ENCODE peak calls at places on chromosomes 13 and 19, in ten cellular contexts. M is bronchial epithelial cell; A is mesendoderm; P is NCI-H774; X is activated CD4-positive, alpha-beta T cell treated with anti-CD3 and anti-CD28 coated beads, Interleukin-2, amount 50 U/mL, for 1 hour; T is thoracic aorta; G is CD4-positive, alpha-beta T cell; W is activated naive CD4-positive, alpha-beta T cell treated with anti-CD3 and anti-CD28 coated beads, Interleukin-2, amount 10 ng/mL, durations not matched to agents 7 days and 5 days; L is effector memory CD4-positive, alpha-beta T cell; E is SK-MEL-5. H is an unnamed sample.

GRCh38 chr19:40355975-40356680 is 7.6 kb downstream of the PLD3 start:
- DNase-seq in E (no peak), M (no peak), T (no peak), G (no peak), P (no peak), A (no peak), W (no peak), L (no peak), X (no peak), H (no peak)

GRCh38 chr13:36294061-36294460 is 3.6 kb downstream of the CCDC169 start:
- DNase-seq in A (peak), T (no peak), L (no peak), M (no peak), W (no peak), E (no peak), X (no peak), P (no peak), G (no peak), H (no peak)

GRCh38 chr19:23254141-23254910 is 4.1 kb upstream of the ZNF724 start:
- DNase-seq in A (peak), L (no peak), M (no peak), E (no peak), G (no peak), X (no peak), W (no peak), P (peak), T (no peak), H (peak)

GRCh38 chr13:25771641-25772478 is 280.0 kb downstream of the SHISA2 start:
- DNase-seq in E (no peak), A (peak), G (no peak), T (no peak), W (no peak), X (no peak), M (no peak), P (no peak), L (no peak), H (no peak)

GRCh38 chr13:41533676-41534075 is 76.3 kb downstream of the RGCC start:
- DNase-seq in M (no peak), W (no peak), A (no peak), L (no peak), E (peak), T (no peak), X (no peak), G (no peak), P (no peak), H (no peak)

GRCh38 chr19:58559275-58560006 is 1.0 kb upstream of the UBE2M start:
- DNase-seq in G (no peak), E (peak), T (peak), W (peak), X (peak), L (no peak), A (peak), P (no peak), M (peak), H (peak)

GRCh38 chr13:26021956-26022355 is 29.9 kb downstream of the SHISA2 start:
- DNase-seq in W (no peak), G (no peak), X (no peak), E (no peak), P (no peak), M (peak), A (no peak), L (no peak), T (no peak), H (no peak)

GRCh38 chr13:90562388-90562787 is 785.1 kb upstream of the MIR17HG start:
- DNase-seq in W (no peak), G (no peak), A (no peak), P (no peak), L (no peak), X (no peak), T (no peak), M (no peak), E (no peak), H (no peak)

GRCh38 chr13:58584610-58585009 is 953.1 kb downstream of the PCDH17 start:
- DNase-seq in A (no peak), W (no peak), G (no peak), P (no peak), M (no peak), L (no peak), T (no peak), X (no peak), E (no peak), H (no peak)

GRCh38 chr13:49836516-49836915 is 44.0 kb upstream of the KPNA3 start:
- DNase-seq in E (no peak), A (peak), G (no peak), P (no peak), L (no peak), W (no peak), M (peak), X (no peak), T (no peak), H (no peak)

GRCh38 chr19:23896912-23897311 is 17.8 kb upstream of the ZNF726 start:
- DNase-seq in T (no peak), X (no peak), A (no peak), G (no peak), P (no peak), L (no peak), E (no peak), M (no peak), W (no peak), H (no peak)

GRCh38 chr19:3343619-3344502 is 22.5 kb upstream of the NFIC start:
- DNase-seq in T (peak), A (peak), M (peak), G (peak), W (peak), P (peak), E (peak), X (peak), L (no peak), H (peak)

GRCh38 chr13:100363874-100364273 is 224.7 kb downstream of the GGACT start:
- DNase-seq in L (no peak), W (no peak), E (no peak), P (peak), M (peak), X (no peak), G (no peak), T (no peak), A (no peak), H (peak)

GRCh38 chr19:4238831-4239230 is 8.0 kb upstream of the YJU2 start:
- DNase-seq in M (no peak), L (no peak), T (no peak), P (no peak), G (no peak), A (no peak), W (no peak), E (no peak), X (no peak), H (no peak)

GRCh38 chr19:31983647-31984046 is 361.8 kb upstream of the ZNF507 start:
- DNase-seq in L (no peak), G (no peak), T (no peak), A (no peak), M (no peak), X (no peak), E (no peak), P (no peak), W (no peak), H (no peak)

GRCh38 chr19:48780684-48781391 is 25.5 kb downstream of the FGF21 start:
- DNase-seq in W (no peak), P (no peak), G (no peak), L (no peak), A (no peak), E (peak), M (peak), T (no peak), X (no peak), H (no peak)

GRCh38 chr13:27960362-27961226 is 8.5 kb downstream of the CDX2 start:
- DNase-seq in G (no peak), T (no peak), E (no peak), P (peak), W (peak), X (no peak), A (peak), M (peak), L (no peak), H (peak)

GRCh38 chr13:73717632-73718031 is 416.6 kb downstream of the KLF12 start:
- DNase-seq in X (no peak), G (no peak), L (no peak), P (no peak), M (peak), A (no peak), W (no peak), T (no peak), E (peak), H (no peak)

GRCh38 chr13:27419333-27419732 is 5.1 kb upstream of the GTF3A start:
- DNase-seq in L (no peak), T (no peak), A (no peak), X (no peak), M (peak), W (no peak), P (no peak), E (peak), G (no peak), H (no peak)

GRCh38 chr19:8481616-8482015 is 20.8 kb downstream of the PRAM1 start:
- DNase-seq in X (no peak), W (no peak), L (no peak), P (no peak), G (no peak), A (no peak), M (no peak), E (no peak), T (no peak), H (no peak)

GRCh38 chr13:39253774-39254173 is 215.5 kb downstream of the NHLRC3 start:
- DNase-seq in W (no peak), E (peak), L (no peak), T (no peak), P (no peak), M (peak), X (no peak), G (no peak), A (no peak), H (no peak)